ENCODE peak calls at places on chromosomes 12 and 14, in eight cellular contexts. K is fibroblast of gingiva; Y is Peyer's patch; E is fibroblast of lung; U is tibial nerve; F is pons; W is stimulated activated CD4-positive, alpha-beta T cell treated with anti-CD3 and anti-CD28 coated beads, Interleukin-1b, Interleukin-23, amount 100 ng/mL, for 1 hour; V is effector memory CD4-positive, alpha-beta T cell. J is an unnamed sample.

GRCh38 chr14:60648934-60649814 is at the start of gene SIX1:
- DNase-seq in K (peak; percentile 96), Y (no peak), E (peak; percentile 90), U (peak; percentile 47), F (peak; percentile 14), W (no peak), V (no peak), J (peak; percentile 51)

GRCh38 chr12:5259523-5259922 is 172.4 kb upstream of the NTF3 start:
- DNase-seq in K (no peak), Y (no peak), E (peak; percentile 73), U (no peak), F (no peak), W (no peak), V (no peak), J (no peak)

GRCh38 chr14:46818147-46818546 is 166.6 kb upstream of the RPL10L start:
- DNase-seq in K (no peak), Y (no peak), E (no peak), U (no peak), F (no peak), W (no peak), V (no peak), J (no peak)

GRCh38 chr14:32203928-32204357 is 874 bp upstream of the RNU6-8 start:
- DNase-seq in K (no peak), Y (peak; percentile 36), E (peak; percentile 5), U (no peak), F (peak; percentile 30), W (no peak), V (no peak), J (no peak)

GRCh38 chr14:60245316-60246177 is 3.5 kb upstream of the PPM1A start:
- DNase-seq in K (no peak), Y (no peak), E (no peak), U (no peak), F (no peak), W (no peak), V (no peak), J (no peak)

GRCh38 chr12:106226884-106227640 is 20.8 kb downstream of the CKAP4 start:
- DNase-seq in K (peak; percentile 50), Y (no peak), E (peak; percentile 47), U (no peak), F (peak; percentile 83), W (no peak), V (no peak), J (peak; percentile 65)

GRCh38 chr14:35285168-35285990 is 6.8 kb upstream of the PSMA6 start:
- DNase-seq in K (no peak), Y (no peak), E (no peak), U (no peak), F (peak; percentile 58), W (no peak), V (no peak), J (peak; percentile 20)

GRCh38 chr12:6231359-6232268 is 31.4 kb downstream of the CD9 start:
- DNase-seq in K (no peak), Y (no peak), E (peak; percentile 39), U (no peak), F (no peak), W (no peak), V (no peak), J (no peak)

GRCh38 chr14:95184413-95184790 is 27.1 kb upstream of the DICER1 start:
- DNase-seq in K (no peak), Y (no peak), E (no peak), U (no peak), F (no peak), W (no peak), V (no peak), J (no peak)

J was measured in globus pallidus.